ENCODE peak calls at places on chromosome 14, in four cellular contexts. Z is HCT116, M is K562, J is HepG2. F is an unnamed sample.

GRCh38 chr14:101561145-101561896 is at the start of gene DIO3:
- DNase-seq in M (no peak), Z (peak), J (no peak), F (no peak)

GRCh38 chr14:90049390-90049789 is 12.4 kb upstream of the KCNK13 start:
- DNase-seq in M (no peak), J (no peak), Z (no peak), F (no peak)

GRCh38 chr14:55673048-55673447 is 93.0 kb downstream of the KTN1 start:
- DNase-seq in Z (no peak), M (no peak), J (no peak), F (no peak)

GRCh38 chr14:47674546-47675238 is 713 bp downstream of the MDGA2 start:
- DNase-seq in M (no peak), J (no peak), Z (no peak), F (no peak)

GRCh38 chr14:77032854-77033621 is 4.5 kb upstream of the IRF2BPL start:
- DNase-seq in M (no peak), J (peak), Z (no peak), F (no peak)

GRCh38 chr14:67111031-67111430 is 78.2 kb upstream of the GARIN2 start:
- DNase-seq in J (no peak), Z (no peak), M (no peak), F (no peak)

GRCh38 chr14:87152701-87153100 is 840.3 kb downstream of the GALC start:
- DNase-seq in M (no peak), J (no peak), Z (no peak), F (no peak)

GRCh38 chr14:101964297-101965144 is at the start of gene DYNC1H1:
- DNase-seq in J (peak), Z (peak), M (peak), F (no peak)

GRCh38 chr14:53209370-53209769 is 56.2 kb upstream of the DDHD1 start:
- DNase-seq in J (no peak), M (no peak), Z (no peak), F (no peak)

GRCh38 chr14:68305738-68306137 is 486.2 kb downstream of the RAD51B start:
- DNase-seq in J (no peak), M (no peak), Z (no peak), F (no peak)

GRCh38 chr14:96567289-96567899 is 65.2 kb downstream of the PAPOLA start:
- DNase-seq in M (no peak), J (peak), Z (no peak), F (no peak)

GRCh38 chr14:85617799-85618198 is 87.9 kb downstream of the FLRT2 start:
- DNase-seq in M (no peak), Z (no peak), J (no peak), F (no peak)

GRCh38 chr14:100767788-100768536 is 41.3 kb downstream of the DLK1 start:
- DNase-seq in Z (no peak), M (no peak), J (no peak), F (no peak)

GRCh38 chr14:63465347-63465746 is 77.8 kb downstream of the PPP2R5E start:
- DNase-seq in Z (no peak), J (no peak), M (no peak), F (no peak)

GRCh38 chr14:28690029-28690683 is 76.4 kb upstream of the FOXG1 start:
- DNase-seq in Z (no peak), M (no peak), J (no peak), F (no peak)

GRCh38 chr14:25375639-25376038 is 325.7 kb upstream of the STXBP6 start:
- DNase-seq in J (no peak), M (no peak), Z (no peak), F (no peak)

GRCh38 chr14:106277503-106277902 is 751.1 kb downstream of the TMEM121 start:
- DNase-seq in M (peak), Z (no peak), J (peak), F (peak)

GRCh38 chr14:53180272-53181221 is 27.4 kb upstream of the DDHD1 start:
- DNase-seq in Z (peak), J (peak), M (peak), F (no peak)

GRCh38 chr14:60721331-60722162 is 2.6 kb downstream of the SIX4 start:
- DNase-seq in M (peak), Z (peak), J (peak), F (no peak)

GRCh38 chr14:92514844-92515509 is 1.4 kb downstream of the RIN3 start:
- DNase-seq in M (no peak), J (no peak), Z (no peak), F (no peak)
- H3K4me3 ChIP-seq in M (no peak), J (peak), Z (peak), F (peak)

GRCh38 chr14:69499436-69499835 is 14.9 kb downstream of the PLEKHD1 start:
- DNase-seq in Z (no peak), M (no peak), J (no peak), F (no peak)

GRCh38 chr14:69500736-69501135 is 16.2 kb downstream of the PLEKHD1 start:
- DNase-seq in Z (no peak), J (no peak), M (no peak), F (no peak)

GRCh38 chr14:69504775-69505174 is 20.2 kb downstream of the PLEKHD1 start:
- DNase-seq in J (no peak), M (no peak), Z (no peak), F (no peak)

GRCh38 chr14:69500096-69500495 is 15.6 kb downstream of the PLEKHD1 start:
- DNase-seq in M (no peak), J (no peak), Z (no peak), F (no peak)

GRCh38 chr14:69501362-69501964 is 16.9 kb downstream of the PLEKHD1 start:
- DNase-seq in Z (no peak), J (no peak), M (no peak), F (no peak)
- TF ChIP-seq TCF7L2 in Z (no peak), J (no peak), M (no peak), F (no peak)

GRCh38 chr14:64932231-64932630 is 10.3 kb downstream of the GPX2 start:
- DNase-seq in J (peak), Z (no peak), M (no peak), F (no peak)

GRCh38 chr14:64937176-64937820 is 5.2 kb downstream of the GPX2 start:
- DNase-seq in J (no peak), M (no peak), Z (no peak), F (no peak)

GRCh38 chr14:64937821-64938193 is 4.7 kb downstream of the GPX2 start:
- DNase-seq in M (peak), J (peak), Z (no peak), F (no peak)

GRCh38 chr14:64934338-64934939 is 8.1 kb downstream of the GPX2 start:
- DNase-seq in M (no peak), Z (no peak), J (no peak), F (no peak)

DNA sequence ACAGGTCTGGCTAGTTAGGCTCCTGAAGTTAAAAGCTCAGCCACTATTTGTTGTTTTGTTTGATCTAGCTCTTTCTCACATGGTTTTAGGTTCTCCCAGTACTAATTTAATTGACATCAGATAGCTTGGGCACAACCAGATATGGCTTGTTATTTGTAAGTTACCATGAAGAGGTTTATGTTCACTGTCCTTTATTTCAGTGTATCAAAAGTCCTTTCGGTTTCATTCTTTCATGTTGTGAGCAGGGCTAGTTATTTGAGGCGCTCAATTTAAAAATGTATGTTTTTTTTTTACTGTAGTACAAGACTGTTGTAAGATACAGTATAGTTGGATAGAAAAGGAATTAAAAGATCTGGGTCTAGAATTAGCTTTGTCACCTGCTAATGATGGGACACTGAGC is 7.0 kb downstream of the GPX2 start:
- DNase-seq in J (no peak), M (no peak), Z (no peak), F (no peak)
- H3K4me3 ChIP-seq in J (no peak), M (no peak), Z (no peak), F (no peak)

GRCh38 chr14:69357544-69358200 is 40.4 kb downstream of the ERH start:
- DNase-seq in J (no peak), Z (no peak), M (no peak), F (no peak)
- TF ChIP-seq TCF7L2 in J (no peak), Z (no peak), M (no peak), F (no peak)

F was measured in Panc1.